ENCODE peak calls at places on chromosomes 13 and 19, in four cellular contexts. D is OCI-LY7; P is astrocyte of the spinal cord; T is activated CD8-positive, alpha-beta T cell treated with anti-CD3 and anti-CD28 coated beads for 36 hours. C is an unnamed sample.

GRCh38 chr13:26488236-26489028 is 69.1 kb upstream of the WASF3 start:
- DNase-seq in D (no peak), P (no peak), T (no peak), C (no peak)

GRCh38 chr13:60267498-60268202 is 103.9 kb upstream of the DIAPH3 start:
- DNase-seq in D (peak; percentile 68), P (no peak), T (peak; percentile 54), C (no peak)

GRCh38 chr19:30630289-30631034 is 258.3 kb downstream of the ZNF536 start:
- DNase-seq in D (no peak), P (no peak), T (no peak), C (no peak)

GRCh38 chr13:95833713-95834112 is 156.8 kb downstream of the DNAJC3 start:
- DNase-seq in D (no peak), P (peak; percentile 19), T (no peak), C (no peak)

GRCh38 chr19:58227964-58228583 is 640 bp upstream of the ZNF544 start:
- DNase-seq in D (no peak), P (no peak), T (no peak), C (no peak)

GRCh38 chr19:55638864-55639359 is 1.9 kb upstream of the ZNF580 start:
- DNase-seq in D (peak; percentile 88), P (no peak), T (peak; percentile 83), C (peak; percentile 55)

GRCh38 chr13:95275322-95276118 is 25.7 kb downstream of the ABCC4 start:
- DNase-seq in D (no peak), P (no peak), T (no peak), C (no peak)

GRCh38 chr13:25085125-25085742 is 10.7 kb upstream of the PABPC3 start:
- DNase-seq in D (peak; percentile 59), P (peak; percentile 43), T (peak; percentile 34), C (peak; percentile 50)

GRCh38 chr19:5006201-5006600 is 37.3 kb downstream of the KDM4B start:
- DNase-seq in D (no peak), P (no peak), T (no peak), C (no peak)

GRCh38 chr19:33752018-33752790 is 44.5 kb upstream of the KCTD15 start:
- DNase-seq in D (no peak), P (no peak), T (no peak), C (no peak)

GRCh38 chr13:93744886-93745285 is 518.3 kb downstream of the GPC6 start:
- DNase-seq in D (no peak), P (no peak), T (no peak), C (no peak)

GRCh38 chr19:48424694-48425219 is 21.0 kb upstream of the GRWD1 start:
- DNase-seq in D (peak; percentile 34), P (peak; percentile 67), T (peak; percentile 35), C (no peak)

GRCh38 chr13:106612688-106613087 is 44.8 kb upstream of the ARGLU1 start:
- DNase-seq in D (no peak), P (no peak), T (no peak), C (no peak)

GRCh38 chr13:99075268-99076191 is 97.7 kb upstream of the DOCK9 start:
- DNase-seq in D (peak; percentile 50), P (no peak), T (no peak), C (no peak)

GRCh38 chr13:24341439-24341838 is 32.1 kb downstream of the C1QTNF9 start:
- DNase-seq in D (no peak), P (peak; percentile 2), T (peak; percentile 15), C (no peak)

GRCh38 chr19:43789029-43789428 is 8.3 kb upstream of the KCNN4 start:
- DNase-seq in D (no peak), P (peak; percentile 52), T (no peak), C (peak; percentile 39)

GRCh38 chr19:5341981-5342380 is 1.4 kb upstream of the PTPRS start:
- DNase-seq in D (no peak), P (no peak), T (no peak), C (no peak)

GRCh38 chr13:53545340-53545941 is 516.8 kb downstream of the OLFM4 start:
- DNase-seq in D (no peak), P (no peak), T (no peak), C (no peak)

GRCh38 chr19:48368942-48369341 is 4.8 kb downstream of the SYNGR4 start:
- DNase-seq in D (no peak), P (no peak), T (no peak), C (no peak)

GRCh38 chr19:1253514-1254080 is 5.2 kb downstream of the MIDN start:
- DNase-seq in D (no peak), P (no peak), T (no peak), C (no peak)

GRCh38 chr13:52414963-52415362 is 9.0 kb upstream of the THSD1 start:
- DNase-seq in D (no peak), P (peak; percentile 31), T (no peak), C (no peak)

GRCh38 chr13:71137106-71137505 is 729.9 kb downstream of the DACH1 start:
- DNase-seq in D (no peak), P (no peak), T (no peak), C (no peak)

GRCh38 chr13:32098275-32098674 is 66.7 kb downstream of the FRY start:
- DNase-seq in D (no peak), P (no peak), T (no peak), C (no peak)

GRCh38 chr19:38030681-38031422 is 123.8 kb downstream of the SIPA1L3 start:
- DNase-seq in D (no peak), P (no peak), T (no peak), C (no peak)

GRCh38 chr13:95784161-95784880 is 107.4 kb downstream of the DNAJC3 start:
- DNase-seq in D (no peak), P (peak; percentile 71), T (no peak), C (no peak)

GRCh38 chr19:48053856-48054255 is 10.0 kb upstream of the CABP5 start:
- DNase-seq in D (no peak), P (no peak), T (no peak), C (no peak)

GRCh38 chr19:50050406-50051223 is 24.8 kb downstream of the ZNF473 start:
- DNase-seq in D (peak; percentile 81), P (peak; percentile 44), T (peak; percentile 91), C (no peak)

GRCh38 chr19:50053119-50053518 is 27.3 kb downstream of the ZNF473 start:
- DNase-seq in D (no peak), P (no peak), T (no peak), C (no peak)

GRCh38 chr19:50047686-50048085 is 21.9 kb downstream of the ZNF473 start:
- DNase-seq in D (no peak), P (no peak), T (no peak), C (no peak)

GRCh38 chr19:50046649-50047503 is 21.1 kb downstream of the ZNF473 start:
- DNase-seq in D (peak; percentile 74), P (no peak), T (peak; percentile 71), C (no peak)

DNA sequence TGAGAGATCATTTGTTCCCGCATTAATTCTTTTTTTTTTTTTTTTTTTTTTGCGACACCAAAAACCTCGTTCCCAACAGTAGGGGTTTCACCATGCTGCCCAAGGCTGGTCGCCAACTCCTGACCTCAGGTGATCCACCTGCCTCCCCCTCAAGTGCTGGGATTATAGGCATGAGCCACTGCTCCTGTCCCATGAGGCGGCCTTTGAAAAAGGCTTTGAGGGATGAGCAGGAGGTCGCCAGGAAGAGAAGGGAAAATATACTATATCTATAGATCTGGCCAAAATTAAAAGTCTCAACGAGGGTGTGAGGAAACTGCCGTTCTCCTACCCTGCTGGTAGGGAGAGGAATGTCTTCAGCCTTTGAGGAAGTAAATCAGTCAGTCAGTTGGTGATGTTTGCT is 26.2 kb downstream of the ZNF473 start:
- DNase-seq in D (no peak), P (no peak), T (no peak), C (no peak)
- TF ChIP-seq CTCF in D (no peak), P (no peak), T (no peak), C (no peak)

GRCh38 chr19:16433986-16434385 is 37.8 kb downstream of the EPS15L1 start:
- DNase-seq in D (no peak), P (no peak), T (no peak), C (no peak)

GRCh38 chr19:16436780-16437179 is 35.0 kb downstream of the EPS15L1 start:
- DNase-seq in D (no peak), P (no peak), T (no peak), C (no peak)

GRCh38 chr19:16441661-16442071 is 30.1 kb downstream of the EPS15L1 start:
- DNase-seq in D (peak; percentile 71), P (no peak), T (peak; percentile 50), C (peak; percentile 68)

GRCh38 chr19:16435238-16435911 is 36.4 kb downstream of the EPS15L1 start:
- DNase-seq in D (no peak), P (peak; percentile 99), T (no peak), C (no peak)

DNA sequence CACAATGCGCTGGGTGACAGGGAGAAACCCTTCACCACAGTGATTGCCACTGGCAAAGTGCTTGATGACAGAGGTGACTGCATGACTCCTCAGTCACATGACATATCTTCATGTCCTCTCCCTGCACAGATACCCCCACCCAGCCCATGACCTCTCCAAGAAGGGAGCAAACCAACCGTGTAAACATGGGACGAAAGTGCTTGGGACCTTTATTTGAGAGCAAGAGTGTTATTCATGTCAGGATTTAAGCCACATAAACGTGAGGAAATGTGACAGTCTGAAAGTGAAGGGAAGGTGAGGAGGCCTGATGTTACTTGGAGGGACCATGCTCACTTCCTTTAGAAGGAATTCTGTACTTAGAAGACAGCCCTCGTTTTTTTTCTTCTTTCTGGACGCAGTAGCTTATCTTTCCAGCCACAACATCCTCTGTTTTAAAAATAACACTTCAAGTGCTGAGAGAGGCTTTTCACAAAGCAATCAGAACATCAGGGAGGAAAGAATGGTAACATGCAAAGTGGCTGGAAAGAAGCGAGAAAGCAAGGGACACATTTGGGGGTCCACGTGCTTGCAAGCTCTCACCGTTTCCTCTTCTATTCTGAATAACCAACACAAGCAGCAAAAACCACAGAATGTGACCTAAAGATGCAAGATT is 35.6 kb downstream of the EPS15L1 start:
- DNase-seq in D (no peak), P (peak; percentile 61), T (no peak), C (no peak)
- TF ChIP-seq CTCF in D (no peak), P (no peak), T (no peak), C (no peak)

GRCh38 chr19:3342246-3342645 is 24.1 kb upstream of the NFIC start:
- DNase-seq in D (no peak), P (no peak), T (no peak), C (no peak)

GRCh38 chr19:3346677-3347353 is 19.6 kb upstream of the NFIC start:
- DNase-seq in D (no peak), P (no peak), T (no peak), C (no peak)

GRCh38 chr19:3345850-3346460 is 20.4 kb upstream of the NFIC start:
- DNase-seq in D (no peak), P (no peak), T (no peak), C (no peak)

GRCh38 chr19:3344608-3345598 is 21.5 kb upstream of the NFIC start:
- DNase-seq in D (no peak), P (no peak), T (no peak), C (no peak)

GRCh38 chr19:3343619-3344502 is 22.5 kb upstream of the NFIC start:
- DNase-seq in D (peak; percentile 24), P (peak; percentile 70), T (peak; percentile 81), C (no peak)
- TF ChIP-seq CTCF in D (no peak), P (no peak), T (peak; percentile 22), C (no peak)

DNA sequence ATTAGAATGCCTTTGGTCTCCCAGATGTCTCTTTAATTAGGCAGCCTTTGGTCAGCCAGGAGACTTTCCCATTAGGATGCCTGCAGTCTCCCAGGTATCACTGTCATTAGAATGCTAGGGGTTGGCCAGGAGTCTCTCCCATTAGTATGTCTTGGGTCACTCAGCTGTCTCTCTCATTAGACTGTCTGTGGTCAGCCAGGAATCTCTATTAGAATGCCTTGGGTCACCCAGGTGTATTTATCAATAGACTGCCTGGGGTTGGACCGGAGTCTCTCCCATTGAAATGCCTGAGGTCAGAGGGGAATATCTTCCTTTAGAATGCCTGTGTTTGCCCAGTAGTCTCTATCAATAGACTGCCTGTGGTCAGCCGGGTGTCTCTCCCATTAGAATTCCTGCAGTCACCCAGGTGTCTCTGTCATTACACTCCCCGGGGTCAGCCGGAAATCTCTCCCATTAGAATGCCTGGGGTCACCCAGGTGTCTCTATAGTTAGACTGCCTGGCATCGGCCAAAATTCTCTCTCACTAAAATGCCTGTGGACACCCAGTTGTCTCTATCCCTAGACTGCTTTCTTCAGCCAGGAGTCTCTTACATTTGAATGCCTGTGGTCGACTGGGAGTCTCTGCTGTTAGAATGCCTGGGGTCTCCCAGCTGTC is 1460.3 kb downstream of the UQCRFS1 start:
- DNase-seq in D (no peak), P (no peak), T (no peak), C (no peak)
- TF ChIP-seq CTCF in D (no peak), P (no peak), T (no peak), C (no peak)